ENCODE peak calls at places on chromosomes 7 and 10, in seven cellular contexts. N, D, M, E, P, Z and Q are unnamed samples.

GRCh38 chr7:157010588-157011332 is at the start of gene MNX1:
- DNase-seq in N (peak), D (peak), M (no peak), E (peak), P (no peak), Z (peak), Q (peak)

GRCh38 chr10:12643279-12643678 is 293.9 kb downstream of the CAMK1D start:
- DNase-seq in N (no peak), D (no peak), M (no peak), E (no peak), P (no peak), Z (no peak), Q (no peak)

GRCh38 chr10:59757966-59758365 is 4.7 kb upstream of the MRLN start:
- DNase-seq in N (no peak), D (no peak), M (peak), E (no peak), P (peak), Z (no peak), Q (no peak)

GRCh38 chr10:126179637-126180036 is 208.6 kb downstream of the ADAM12 start:
- DNase-seq in N (no peak), D (no peak), M (no peak), E (no peak), P (no peak), Z (no peak), Q (no peak)

GRCh38 chr7:37921340-37921805 is 933 bp downstream of the EPDR1 start:
- DNase-seq in N (peak), D (no peak), M (no peak), E (no peak), P (peak), Z (peak), Q (peak)

GRCh38 chr7:20158684-20159083 is 58.5 kb downstream of the MACC1 start:
- DNase-seq in N (no peak), D (no peak), M (peak), E (peak), P (peak), Z (no peak), Q (no peak)

GRCh38 chr7:2832441-2832840 is 11.7 kb downstream of the GNA12 start:
- DNase-seq in N (no peak), D (no peak), M (no peak), E (no peak), P (no peak), Z (no peak), Q (no peak)

GRCh38 chr7:55477781-55478374 is 94.4 kb downstream of the VOPP1 start:
- DNase-seq in N (no peak), D (no peak), M (peak), E (no peak), P (peak), Z (no peak), Q (no peak)

GRCh38 chr10:29862926-29863614 is 196.3 kb downstream of the JCAD start:
- DNase-seq in N (no peak), D (no peak), M (peak), E (no peak), P (peak), Z (no peak), Q (no peak)

GRCh38 chr7:133815677-133816210 is 311.4 kb upstream of the LRGUK start:
- DNase-seq in N (no peak), D (no peak), M (peak), E (no peak), P (peak), Z (no peak), Q (no peak)

GRCh38 chr7:131948434-131949053 is 392.1 kb upstream of the PODXL start:
- DNase-seq in N (peak), D (no peak), M (no peak), E (no peak), P (no peak), Z (peak), Q (no peak)

GRCh38 chr10:17737021-17737965 is 14.7 kb upstream of the TMEM236 start:
- DNase-seq in N (peak), D (no peak), M (peak), E (peak), P (peak), Z (no peak), Q (peak)

GRCh38 chr10:92970301-92971070 is 90.1 kb upstream of the CYP26C1 start:
- DNase-seq in N (no peak), D (no peak), M (peak), E (no peak), P (peak), Z (no peak), Q (no peak)

GRCh38 chr7:26422761-26423160 is 131.1 kb downstream of the SNX10 start:
- DNase-seq in N (no peak), D (no peak), M (no peak), E (no peak), P (no peak), Z (no peak), Q (no peak)

GRCh38 chr7:12032146-12032545 is 178.9 kb upstream of the TMEM106B start:
- DNase-seq in N (no peak), D (no peak), M (peak), E (no peak), P (peak), Z (no peak), Q (no peak)

GRCh38 chr7:149880871-149881301 is 7.1 kb downstream of the ATP6V0E2 start:
- DNase-seq in N (peak), D (no peak), M (no peak), E (no peak), P (no peak), Z (no peak), Q (no peak)

GRCh38 chr7:93601363-93601762 is 26.8 kb upstream of the CALCR start:
- DNase-seq in N (no peak), D (no peak), M (no peak), E (no peak), P (peak), Z (no peak), Q (no peak)

GRCh38 chr7:135943266-135943889 is 33.8 kb downstream of the MTPN start:
- DNase-seq in N (no peak), D (no peak), M (no peak), E (peak), P (peak), Z (no peak), Q (no peak)

GRCh38 chr10:93799309-93799708 is 41.6 kb downstream of the LGI1 start:
- DNase-seq in N (no peak), D (no peak), M (no peak), E (no peak), P (no peak), Z (no peak), Q (no peak)

GRCh38 chr7:101984141-101984879 is 166.9 kb downstream of the CUX1 start:
- DNase-seq in N (no peak), D (no peak), M (no peak), E (no peak), P (no peak), Z (no peak), Q (no peak)

GRCh38 chr7:142313528-142313927 is 55.7 kb upstream of the PRSS58 start:
- DNase-seq in N (no peak), D (no peak), M (no peak), E (peak), P (no peak), Z (no peak), Q (no peak)

GRCh38 chr10:67607472-67607871 is 88.5 kb downstream of the CTNNA3 start:
- DNase-seq in N (no peak), D (no peak), M (peak), E (no peak), P (peak), Z (no peak), Q (no peak)

GRCh38 chr7:19369806-19370205 is 224.6 kb upstream of the FERD3L start:
- DNase-seq in N (no peak), D (no peak), M (no peak), E (no peak), P (no peak), Z (no peak), Q (no peak)

GRCh38 chr7:33452805-33453502 is 323.6 kb downstream of the BBS9 start:
- DNase-seq in N (no peak), D (no peak), M (peak), E (no peak), P (peak), Z (no peak), Q (no peak)

GRCh38 chr7:149637911-149638565 is 135.3 kb downstream of the ZNF467 start:
- DNase-seq in N (no peak), D (no peak), M (no peak), E (no peak), P (no peak), Z (no peak), Q (no peak)

GRCh38 chr7:12757443-12757842 is 70.0 kb downstream of the ARL4A start:
- DNase-seq in N (no peak), D (no peak), M (peak), E (no peak), P (peak), Z (no peak), Q (no peak)

GRCh38 chr7:77566421-77566820 is 29.3 kb downstream of the PTPN12 start:
- DNase-seq in N (no peak), D (no peak), M (no peak), E (no peak), P (no peak), Z (no peak), Q (no peak)

GRCh38 chr10:27983144-27983543 is 15.7 kb downstream of the ODAD2 start:
- DNase-seq in N (no peak), D (no peak), M (no peak), E (no peak), P (no peak), Z (no peak), Q (no peak)

GRCh38 chr10:60096761-60097513 is 190.6 kb upstream of the CCDC6 start:
- DNase-seq in N (no peak), D (peak), M (no peak), E (no peak), P (no peak), Z (no peak), Q (peak)

GRCh38 chr7:42621543-42622219 is 290.2 kb downstream of the C7orf25 start:
- DNase-seq in N (no peak), D (no peak), M (no peak), E (no peak), P (no peak), Z (no peak), Q (no peak)

GRCh38 chr7:14018751-14019150 is 29.3 kb upstream of the ETV1 start:
- DNase-seq in N (no peak), D (no peak), M (peak), E (no peak), P (peak), Z (no peak), Q (no peak)

GRCh38 chr7:49714182-49714581 is 59.3 kb upstream of the VWC2 start:
- DNase-seq in N (peak), D (no peak), M (no peak), E (no peak), P (no peak), Z (no peak), Q (no peak)

GRCh38 chr7:123537026-123537642 is 2.7 kb upstream of the IQUB start:
- DNase-seq in N (no peak), D (no peak), M (peak), E (peak), P (peak), Z (no peak), Q (no peak)

GRCh38 chr7:66950763-66951162 is 29.7 kb downstream of the TMEM248 start:
- DNase-seq in N (no peak), D (no peak), M (peak), E (no peak), P (peak), Z (no peak), Q (no peak)

GRCh38 chr7:1669486-1669951 is 558 bp upstream of the ELFN1 start:
- DNase-seq in N (no peak), D (no peak), M (no peak), E (no peak), P (no peak), Z (no peak), Q (peak)

GRCh38 chr10:18401416-18402195 is 249.8 kb downstream of the NSUN6 start:
- DNase-seq in N (no peak), D (no peak), M (no peak), E (no peak), P (no peak), Z (no peak), Q (no peak)

GRCh38 chr7:104054362-104054761 is 64.9 kb upstream of the RELN start:
- DNase-seq in N (no peak), D (no peak), M (no peak), E (no peak), P (no peak), Z (no peak), Q (no peak)

GRCh38 chr10:103507235-103508191 is 14.0 kb downstream of the NEURL1 start:
- DNase-seq in N (no peak), D (no peak), M (no peak), E (peak), P (no peak), Z (no peak), Q (peak)
- TF ChIP-seq CTCF in N (no peak), D (peak), M (no peak), E (peak), P (peak), Z (no peak), Q (no peak)

DNA sequence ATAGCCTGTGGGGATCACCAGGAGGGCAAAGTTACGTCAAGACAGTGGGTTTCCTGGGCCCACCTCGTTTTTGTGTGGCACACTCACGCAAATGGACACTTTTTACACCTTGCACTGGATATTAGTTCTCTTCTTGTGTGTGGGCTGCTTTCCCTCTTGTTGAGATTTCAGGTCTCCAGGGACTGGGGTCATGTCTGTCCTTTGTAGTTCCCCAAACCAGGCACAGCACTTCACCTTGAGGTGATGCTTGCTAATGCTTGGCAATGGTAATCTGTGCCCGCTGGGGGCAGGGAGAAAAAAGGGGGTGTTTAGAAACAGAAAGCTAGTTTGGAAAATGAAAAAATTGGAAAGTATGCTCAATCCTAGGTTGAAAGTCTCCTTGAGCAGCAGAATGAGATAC is 195.3 kb downstream of the PTEN start:
- DNase-seq in N (no peak), D (no peak), M (no peak), E (no peak), P (no peak), Z (no peak), Q (no peak)
- TF ChIP-seq CTCF in N (no peak), D (no peak), M (no peak), E (no peak), P (no peak), Z (no peak), Q (no peak)

GRCh38 chr10:117346574-117346973 is 28.7 kb downstream of the PDZD8 start:
- DNase-seq in N (no peak), D (no peak), M (no peak), E (no peak), P (no peak), Z (no peak), Q (no peak)

GRCh38 chr10:117351558-117351957 is 23.7 kb downstream of the PDZD8 start:
- DNase-seq in N (no peak), D (no peak), M (no peak), E (no peak), P (no peak), Z (no peak), Q (no peak)

GRCh38 chr10:117350905-117351304 is 24.3 kb downstream of the PDZD8 start:
- DNase-seq in N (no peak), D (peak), M (no peak), E (no peak), P (no peak), Z (no peak), Q (peak)

GRCh38 chr10:117345143-117345542 is 30.1 kb downstream of the PDZD8 start:
- DNase-seq in N (no peak), D (no peak), M (no peak), E (no peak), P (peak), Z (no peak), Q (no peak)

DNA sequence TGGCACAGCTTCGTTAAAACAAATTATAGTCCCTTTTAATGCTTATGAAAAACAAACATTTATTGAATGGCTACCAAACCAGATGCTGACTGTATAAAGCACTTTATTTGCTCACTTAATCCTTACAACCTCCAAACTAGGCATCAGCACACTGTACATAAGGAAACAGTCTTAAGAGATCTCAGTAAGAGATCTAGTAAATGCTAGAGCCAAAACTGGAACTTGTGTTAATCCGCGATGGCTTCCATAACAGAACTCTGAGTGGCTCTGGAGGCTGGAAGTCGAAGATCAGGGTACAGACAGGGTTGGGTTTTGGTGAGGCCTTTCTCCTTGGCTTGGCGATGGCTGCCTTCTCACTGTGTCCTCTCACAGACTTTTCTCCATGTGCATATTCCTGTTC is 27.0 kb downstream of the PDZD8 start:
- DNase-seq in N (no peak), D (no peak), M (no peak), E (no peak), P (no peak), Z (no peak), Q (no peak)
- TF ChIP-seq CTCF in N (no peak), D (no peak), M (no peak), E (no peak), P (no peak), Z (no peak), Q (no peak)

DNA sequence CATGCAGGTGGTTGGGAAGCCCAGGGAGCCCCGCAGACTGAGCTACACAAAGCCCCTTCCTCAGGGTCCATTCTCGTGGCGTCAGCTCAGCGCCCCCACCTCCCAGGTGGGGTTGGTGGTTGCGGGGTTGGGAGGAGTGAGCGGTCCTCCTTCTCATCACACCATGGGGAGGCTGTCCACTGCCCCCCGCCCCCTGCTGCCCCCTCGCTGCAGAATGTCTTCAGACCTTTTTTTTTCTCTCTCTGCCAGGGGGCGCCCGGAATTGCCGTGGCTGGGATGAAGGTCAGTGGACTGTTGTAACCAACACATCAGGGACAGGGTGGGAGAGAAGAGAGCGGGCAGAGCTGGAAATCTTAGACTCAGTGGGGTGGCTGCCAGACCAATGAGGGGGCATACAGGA is 116.3 kb downstream of the COL13A1 start:
- DNase-seq in N (no peak), D (no peak), M (no peak), E (no peak), P (no peak), Z (no peak), Q (no peak)
- TF ChIP-seq CTCF in N (no peak), D (no peak), M (no peak), E (no peak), P (no peak), Z (no peak), Q (no peak)

GRCh38 chr10:95742962-95743535 is 12.9 kb upstream of the ENTPD1 start:
- DNase-seq in N (no peak), D (no peak), M (no peak), E (no peak), P (no peak), Z (no peak), Q (no peak)

GRCh38 chr10:95739046-95739445 is 16.9 kb upstream of the ENTPD1 start:
- DNase-seq in N (no peak), D (no peak), M (no peak), E (no peak), P (no peak), Z (no peak), Q (no peak)

GRCh38 chr10:95745487-95745886 is 10.5 kb upstream of the ENTPD1 start:
- DNase-seq in N (no peak), D (no peak), M (no peak), E (no peak), P (no peak), Z (no peak), Q (peak)

GRCh38 chr10:95742529-95742884 is 13.5 kb upstream of the ENTPD1 start:
- DNase-seq in N (no peak), D (no peak), M (peak), E (no peak), P (peak), Z (no peak), Q (no peak)

DNA sequence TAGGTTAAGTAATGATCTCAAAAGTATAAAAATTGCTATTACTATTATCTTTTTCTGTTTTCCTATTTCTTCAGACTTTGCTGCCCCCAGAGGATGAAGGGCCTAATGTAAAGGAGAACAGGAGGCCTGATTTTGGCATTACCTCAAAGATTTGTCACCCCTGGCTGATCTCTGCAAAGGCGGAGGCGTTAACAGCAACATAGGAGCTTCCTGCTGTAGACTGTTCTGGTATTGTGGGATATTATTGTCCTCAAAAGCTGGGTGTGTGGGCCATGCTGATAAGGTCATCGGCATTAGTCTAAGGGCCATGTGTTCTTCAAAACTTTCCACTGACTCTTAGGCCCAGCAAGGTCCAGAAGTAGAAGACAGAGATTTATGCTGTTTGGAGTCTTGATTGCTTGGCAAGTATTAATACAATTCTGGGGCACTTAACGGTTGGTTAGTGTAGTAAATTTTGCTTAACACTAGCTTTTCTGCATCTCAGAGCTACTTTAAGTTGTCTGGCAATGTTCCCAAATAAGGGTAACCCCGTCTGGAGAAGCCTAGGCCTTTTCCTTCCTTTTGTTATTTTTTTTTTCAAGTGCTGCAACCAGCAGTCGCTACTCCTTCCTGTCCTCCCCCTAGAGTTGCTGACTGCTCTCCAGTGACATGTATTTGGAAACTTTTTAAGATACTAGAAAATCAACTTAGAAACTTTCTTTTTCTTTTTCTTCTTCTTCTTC is 14.0 kb upstream of the ENTPD1 start:
- DNase-seq in N (no peak), D (peak), M (peak), E (peak), P (peak), Z (no peak), Q (peak)
- TF ChIP-seq CTCF in N (peak), D (peak), M (peak), E (peak), P (peak), Z (no peak), Q (peak)

GRCh38 chr7:90459888-90460287 is 9.6 kb upstream of the PTTG1IP2 start:
- DNase-seq in N (no peak), D (no peak), M (peak), E (peak), P (no peak), Z (no peak), Q (no peak)
- TF ChIP-seq CTCF in N (no peak), D (peak), M (no peak), E (peak), P (peak), Z (no peak), Q (no peak)

GRCh38 chr10:14617125-14617524 is 157.6 kb downstream of the FAM107B start:
- DNase-seq in N (no peak), D (no peak), M (no peak), E (peak), P (no peak), Z (no peak), Q (no peak)

GRCh38 chr10:14621037-14621436 is 153.7 kb downstream of the FAM107B start:
- DNase-seq in N (no peak), D (no peak), M (peak), E (no peak), P (peak), Z (no peak), Q (no peak)

GRCh38 chr10:14616465-14616864 is 158.2 kb downstream of the FAM107B start:
- DNase-seq in N (no peak), D (no peak), M (no peak), E (no peak), P (no peak), Z (no peak), Q (no peak)

GRCh38 chr10:14618669-14619068 is 156.0 kb downstream of the FAM107B start:
- DNase-seq in N (no peak), D (no peak), M (no peak), E (no peak), P (no peak), Z (no peak), Q (no peak)

GRCh38 chr10:14617850-14618249 is 156.8 kb downstream of the FAM107B start:
- DNase-seq in N (no peak), D (no peak), M (peak), E (no peak), P (peak), Z (no peak), Q (no peak)
- TF ChIP-seq CTCF in N (peak), D (no peak), M (peak), E (peak), P (peak), Z (no peak), Q (no peak)